ENCODE peak calls at places on chromosomes 6 and 20, in nine cellular contexts. One of them, this sample, is unnamed.

GRCh38 chr6:132715204-132715603 is 1.3 kb upstream of the VNN1 start:
- DNase-seq in KG1: no peak
- DNase-seq in mesendoderm: peak
- DNase-seq in iPS-NIHi11: peak
- DNase-seq in naive thymus-derived CD8-positive, alpha-beta T cell: no peak
- DNase-seq in substantia nigra: peak
- DNase-seq in NCI-H774: no peak
- DNase-seq in nephron progenitor cell: peak
- DNase-seq in upper lobe of left lung: no peak
- DNase-seq in this sample: peak

GRCh38 chr6:31399589-31400466 is 3.6 kb upstream of the MICA start:
- DNase-seq in mesendoderm: peak
- DNase-seq in naive thymus-derived CD8-positive, alpha-beta T cell: peak
- DNase-seq in nephron progenitor cell: peak
- DNase-seq in substantia nigra: peak
- DNase-seq in NCI-H774: peak
- DNase-seq in upper lobe of left lung: peak
- DNase-seq in iPS-NIHi11: peak
- DNase-seq in KG1: peak
- DNase-seq in this sample: peak

GRCh38 chr6:44219815-44220784 is 3.3 kb upstream of the SLC29A1 start:
- DNase-seq in substantia nigra: no peak
- DNase-seq in iPS-NIHi11: no peak
- DNase-seq in NCI-H774: no peak
- DNase-seq in nephron progenitor cell: no peak
- DNase-seq in mesendoderm: no peak
- DNase-seq in upper lobe of left lung: no peak
- DNase-seq in naive thymus-derived CD8-positive, alpha-beta T cell: no peak
- DNase-seq in KG1: no peak
- DNase-seq in this sample: no peak

GRCh38 chr20:23255658-23256385 is 94.8 kb upstream of the NXT1 start:
- DNase-seq in upper lobe of left lung: no peak
- DNase-seq in NCI-H774: no peak
- DNase-seq in iPS-NIHi11: no peak
- DNase-seq in KG1: no peak
- DNase-seq in mesendoderm: no peak
- DNase-seq in naive thymus-derived CD8-positive, alpha-beta T cell: no peak
- DNase-seq in substantia nigra: no peak
- DNase-seq in nephron progenitor cell: no peak
- DNase-seq in this sample: peak

GRCh38 chr20:38674178-38675133 is 49.8 kb upstream of the SLC32A1 start:
- DNase-seq in substantia nigra: peak
- DNase-seq in KG1: no peak
- DNase-seq in naive thymus-derived CD8-positive, alpha-beta T cell: peak
- DNase-seq in iPS-NIHi11: peak
- DNase-seq in nephron progenitor cell: peak
- DNase-seq in upper lobe of left lung: no peak
- DNase-seq in NCI-H774: no peak
- DNase-seq in mesendoderm: peak
- DNase-seq in this sample: peak

GRCh38 chr20:62522748-62523396 is 47.1 kb upstream of the GATA5 start:
- DNase-seq in NCI-H774: no peak
- DNase-seq in iPS-NIHi11: no peak
- DNase-seq in nephron progenitor cell: no peak
- DNase-seq in KG1: no peak
- DNase-seq in substantia nigra: no peak
- DNase-seq in mesendoderm: no peak
- DNase-seq in upper lobe of left lung: no peak
- DNase-seq in naive thymus-derived CD8-positive, alpha-beta T cell: no peak
- DNase-seq in this sample: no peak

GRCh38 chr6:2157441-2158127 is 87.8 kb downstream of the GMDS start:
- DNase-seq in naive thymus-derived CD8-positive, alpha-beta T cell: no peak
- DNase-seq in KG1: no peak
- DNase-seq in upper lobe of left lung: no peak
- DNase-seq in mesendoderm: no peak
- DNase-seq in NCI-H774: no peak
- DNase-seq in nephron progenitor cell: no peak
- DNase-seq in iPS-NIHi11: no peak
- DNase-seq in substantia nigra: no peak
- DNase-seq in this sample: no peak

GRCh38 chr6:13304580-13305255 is 23.6 kb downstream of the TBC1D7 start:
- DNase-seq in iPS-NIHi11: no peak
- DNase-seq in nephron progenitor cell: no peak
- DNase-seq in mesendoderm: no peak
- DNase-seq in KG1: no peak
- DNase-seq in naive thymus-derived CD8-positive, alpha-beta T cell: no peak
- DNase-seq in NCI-H774: no peak
- DNase-seq in substantia nigra: peak
- DNase-seq in upper lobe of left lung: no peak
- DNase-seq in this sample: no peak

GRCh38 chr6:135094403-135094821 is 39.8 kb upstream of the HBS1L start:
- DNase-seq in mesendoderm: no peak
- DNase-seq in upper lobe of left lung: no peak
- DNase-seq in KG1: no peak
- DNase-seq in substantia nigra: no peak
- DNase-seq in nephron progenitor cell: no peak
- DNase-seq in naive thymus-derived CD8-positive, alpha-beta T cell: peak
- DNase-seq in NCI-H774: no peak
- DNase-seq in iPS-NIHi11: no peak
- DNase-seq in this sample: no peak

GRCh38 chr20:34268851-34269668 is 27.8 kb downstream of the ASIP start:
- DNase-seq in naive thymus-derived CD8-positive, alpha-beta T cell: peak
- DNase-seq in substantia nigra: no peak
- DNase-seq in upper lobe of left lung: peak
- DNase-seq in iPS-NIHi11: peak
- DNase-seq in KG1: no peak
- DNase-seq in nephron progenitor cell: peak
- DNase-seq in mesendoderm: peak
- DNase-seq in NCI-H774: no peak
- DNase-seq in this sample: no peak

This sample was measured in DMS153.